ENCODE peak calls at places on chromosomes 5 and 9, in six cellular contexts. C, Z, I, U, B and Y are unnamed samples.

GRCh38 chr9:35714579-35715252 is 17.3 kb downstream of the TLN1 start:
- DNase-seq in B (no peak), Z (no peak), U (no peak), I (no peak), C (no peak), Y (no peak)

GRCh38 chr5:122880749-122881148 is 35.3 kb downstream of the SNX24 start:
- DNase-seq in B (no peak), I (peak), U (no peak), C (no peak), Z (no peak), Y (no peak)

GRCh38 chr5:14212838-14213237 is 69.7 kb downstream of the TRIO start:
- DNase-seq in I (no peak), Z (no peak), U (no peak), C (no peak), B (peak), Y (no peak)

GRCh38 chr5:59893436-59894227 is at the start of gene PDE4D:
- DNase-seq in B (peak), C (peak), U (no peak), Z (peak), I (peak), Y (peak)

GRCh38 chr9:83431470-83432060 is 106.6 kb downstream of the FRMD3 start:
- DNase-seq in B (no peak), Z (no peak), U (peak), C (no peak), I (no peak), Y (no peak)

GRCh38 chr5:138955013-138955660 is 80.0 kb upstream of the LRRTM2 start:
- DNase-seq in U (no peak), B (no peak), Z (no peak), C (no peak), I (no peak), Y (no peak)

GRCh38 chr9:75239176-75239575 is 150.9 kb downstream of the OSTF1 start:
- DNase-seq in Z (peak), I (peak), B (peak), C (no peak), U (peak), Y (no peak)

GRCh38 chr5:13606051-13606450 is 338.4 kb downstream of the DNAH5 start:
- DNase-seq in B (no peak), Z (peak), C (no peak), I (peak), U (peak), Y (no peak)

GRCh38 chr9:89530721-89531120 is 32.8 kb upstream of the SEMA4D start:
- DNase-seq in Z (no peak), C (no peak), U (no peak), I (no peak), B (no peak), Y (peak)

GRCh38 chr5:142017832-142018427 is 5.1 kb upstream of the GNPDA1 start:
- DNase-seq in Z (no peak), U (no peak), C (no peak), B (no peak), I (peak), Y (no peak)

GRCh38 chr9:130940693-130941576 is 1.9 kb upstream of the FIBCD1 start:
- DNase-seq in U (peak), C (peak), B (peak), Z (peak), I (no peak), Y (peak)

GRCh38 chr9:136502940-136503550 is 20.2 kb upstream of the SEC16A start:
- DNase-seq in C (no peak), U (no peak), I (no peak), B (no peak), Z (no peak), Y (no peak)

GRCh38 chr5:54523534-54523933 is 6.0 kb downstream of the SNX18 start:
- DNase-seq in I (no peak), B (no peak), C (no peak), Z (no peak), U (no peak), Y (no peak)
- H3K4me2 ChIP-seq in I (peak), B (peak), C (peak), Z (no peak), U (peak), Y (no peak)

DNA sequence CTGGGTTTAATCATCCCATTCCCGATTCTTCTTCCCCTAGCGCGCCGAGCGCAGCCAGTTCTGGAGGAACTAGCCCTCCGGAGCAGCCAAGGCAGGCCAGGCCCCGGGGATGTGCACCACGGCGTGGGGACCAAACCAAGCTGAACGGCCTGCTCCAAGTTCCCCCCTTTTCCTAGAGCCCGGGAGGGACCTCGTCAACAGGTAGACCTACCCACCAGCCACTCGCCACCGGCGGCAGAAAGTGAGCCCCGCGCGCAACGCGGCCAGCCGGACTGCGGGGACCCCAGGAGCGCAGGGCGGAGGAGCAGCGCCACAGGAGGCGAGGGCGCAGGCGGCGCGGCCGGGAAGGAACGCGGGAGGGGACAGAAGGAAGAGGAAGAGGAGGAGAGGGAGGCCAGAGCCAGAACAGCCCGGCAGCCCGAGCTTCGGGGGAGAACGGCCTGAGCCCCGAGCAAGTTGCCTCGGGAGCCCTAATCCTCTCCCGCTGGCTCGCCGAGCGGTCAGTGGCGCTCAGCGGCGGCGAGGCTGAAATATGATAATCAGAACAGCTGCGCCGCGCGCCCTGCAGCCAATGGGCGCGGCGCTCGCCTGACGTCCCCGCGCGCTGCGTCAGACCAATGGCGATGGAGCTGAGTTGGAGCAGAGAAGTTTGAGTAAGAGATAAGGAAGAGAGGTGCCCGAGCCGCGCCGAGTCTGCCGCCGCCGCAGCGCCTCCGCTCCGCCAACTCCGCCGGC is at the start of gene ISL1:
- DNase-seq in Z (peak), C (peak), U (no peak), I (peak), B (peak), Y (peak)
- H3K4me2 ChIP-seq in Z (peak), C (peak), U (no peak), I (peak), B (peak), Y (peak)

GRCh38 chr9:133823189-133824105 is 85.3 kb upstream of the SARDH start:
- DNase-seq in B (no peak), I (no peak), U (no peak), C (no peak), Z (no peak), Y (no peak)

GRCh38 chr9:133824802-133825186 is 86.6 kb upstream of the SARDH start:
- DNase-seq in I (no peak), B (no peak), U (no peak), C (no peak), Z (no peak), Y (no peak)

GRCh38 chr9:133824106-133824801 is 86.1 kb upstream of the SARDH start:
- DNase-seq in C (no peak), I (no peak), U (no peak), Z (no peak), B (no peak), Y (no peak)

GRCh38 chr9:133821606-133822438 is 83.7 kb upstream of the SARDH start:
- DNase-seq in I (peak), B (no peak), U (no peak), Z (no peak), C (peak), Y (no peak)

GRCh38 chr9:133822439-133823065 is 84.4 kb upstream of the SARDH start:
- DNase-seq in C (no peak), B (no peak), Z (no peak), U (no peak), I (no peak), Y (no peak)
- H3K4me2 ChIP-seq in C (peak), B (no peak), Z (no peak), U (no peak), I (no peak), Y (no peak)

GRCh38 chr5:16510123-16510522 is 44.5 kb upstream of the ZNF622 start:
- DNase-seq in U (no peak), I (no peak), Z (no peak), C (no peak), B (no peak), Y (no peak)

GRCh38 chr5:16507716-16508115 is 42.1 kb upstream of the ZNF622 start:
- DNase-seq in I (peak), C (no peak), Z (no peak), B (no peak), U (no peak), Y (no peak)

GRCh38 chr5:16505140-16505891 is 39.7 kb upstream of the ZNF622 start:
- DNase-seq in Z (no peak), U (peak), C (no peak), I (no peak), B (no peak), Y (no peak)

GRCh38 chr5:16505904-16506303 is 40.3 kb upstream of the ZNF622 start:
- DNase-seq in Z (no peak), U (peak), B (no peak), I (no peak), C (no peak), Y (no peak)

GRCh38 chr5:16508730-16509531 is 43.3 kb upstream of the ZNF622 start:
- DNase-seq in C (peak), U (peak), Z (peak), B (peak), I (no peak), Y (peak)
- H3K4me2 ChIP-seq in C (no peak), U (peak), Z (peak), B (peak), I (peak), Y (no peak)

DNA sequence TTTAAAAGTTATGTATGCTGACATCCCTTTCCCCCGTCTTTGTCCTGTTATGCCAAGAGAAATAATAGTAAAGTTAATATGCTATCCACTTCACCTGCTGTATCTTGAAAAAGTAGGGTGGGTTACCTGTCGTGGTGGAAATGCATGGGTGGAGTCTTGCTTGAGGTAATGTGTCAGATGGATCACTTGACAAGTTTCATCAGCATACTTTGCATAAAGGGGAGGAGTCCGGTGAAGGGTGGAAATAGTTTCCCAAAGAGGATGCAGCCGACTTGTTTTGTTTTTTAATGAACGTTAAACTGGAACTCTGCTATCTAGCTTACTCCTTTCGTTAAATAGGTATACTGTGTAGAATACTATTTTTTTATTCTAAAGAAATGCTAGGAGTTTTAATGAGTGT is 9.0 kb upstream of the DMRT3 start:
- DNase-seq in C (peak), B (no peak), I (no peak), Z (no peak), U (no peak), Y (peak)
- H3K4me2 ChIP-seq in C (peak), B (no peak), I (no peak), Z (no peak), U (no peak), Y (no peak)